ENCODE peak calls at places on chromosomes 16 and 17, in eight cellular contexts. H is activated T-cell treated with anti-CD3 and anti-CD28 coated beads for 1 hour; S is KG1; I is stimulated activated CD4-positive, alpha-beta T cell treated with anti-CD3 and anti-CD28 coated beads, Interleukin-1b, Interleukin-23, amount 100 ng/mL, for 1 hour; J is H54; K is tibial nerve; T is T-helper 17 cell; M is effector memory CD4-positive, alpha-beta T cell. F is an unnamed sample.

GRCh38 chr17:75087558-75088453 is at the start of gene SLC16A5:
- DNase-seq in K (peak; percentile 62), I (no peak), M (peak; percentile 16), S (no peak), J (no peak), T (peak; percentile 29), H (peak; percentile 38), F (peak; percentile 86)

GRCh38 chr16:81797443-81797842 is 18.4 kb downstream of the PLCG2 start:
- DNase-seq in S (no peak), K (no peak), I (no peak), H (no peak), T (no peak), J (no peak), M (no peak), F (no peak)

GRCh38 chr17:78276499-78276898 is 45.1 kb downstream of the TMEM235 start:
- DNase-seq in J (no peak), M (no peak), T (no peak), H (no peak), I (no peak), S (no peak), K (no peak), F (no peak)

GRCh38 chr16:22400899-22401298 is 26.5 kb upstream of the CDR2 start:
- DNase-seq in S (no peak), J (no peak), I (no peak), T (no peak), H (no peak), K (no peak), M (no peak), F (no peak)

GRCh38 chr17:75252039-75252816 is 9.2 kb downstream of the GGA3 start:
- DNase-seq in H (no peak), J (no peak), I (no peak), S (no peak), K (no peak), T (no peak), M (no peak), F (no peak)

GRCh38 chr17:83194761-83195329 is 115.4 kb downstream of the METRNL start:
- DNase-seq in S (no peak), M (no peak), I (no peak), K (peak; percentile 13), T (no peak), H (no peak), J (peak; percentile 75), F (no peak)

GRCh38 chr16:89811321-89811720 is 5.1 kb downstream of the FANCA start:
- DNase-seq in K (no peak), S (no peak), T (no peak), J (no peak), M (no peak), H (no peak), I (no peak), F (no peak)

GRCh38 chr16:82033683-82034300 is 1.3 kb upstream of the HSD17B2 start:
- DNase-seq in I (no peak), T (no peak), J (no peak), M (no peak), S (no peak), K (no peak), H (no peak), F (no peak)

GRCh38 chr17:40317345-40317873 is 8.4 kb downstream of the RARA start:
- DNase-seq in K (no peak), J (no peak), S (peak; percentile 41), H (peak; percentile 45), T (no peak), M (no peak), I (no peak), F (no peak)

GRCh38 chr16:72985148-72985882 is 62.6 kb downstream of the ZFHX3 start:
- DNase-seq in H (no peak), K (peak; percentile 73), S (no peak), J (no peak), I (no peak), T (no peak), M (no peak), F (no peak)

GRCh38 chr16:30585400-30586191 is at the start of gene ZNF785:
- DNase-seq in S (no peak), T (peak; percentile 77), H (peak; percentile 83), J (peak; percentile 93), I (peak; percentile 81), K (peak; percentile 94), M (peak; percentile 92), F (peak; percentile 97)

GRCh38 chr17:2289878-2290478 is 13.6 kb downstream of the SMG6 start:
- DNase-seq in H (no peak), S (no peak), T (no peak), K (no peak), M (no peak), I (no peak), J (no peak), F (no peak)

GRCh38 chr17:79176792-79177601 is 102.4 kb downstream of the ENGASE start:
- DNase-seq in S (no peak), K (no peak), J (peak; percentile 95), T (no peak), I (no peak), M (no peak), H (no peak), F (no peak)

GRCh38 chr17:58315281-58315711 is 13.3 kb downstream of the TSPOAP1 start:
- DNase-seq in S (no peak), K (no peak), I (no peak), H (no peak), M (no peak), T (no peak), J (no peak), F (no peak)

GRCh38 chr16:81711609-81712329 is 67.3 kb upstream of the PLCG2 start:
- DNase-seq in T (no peak), I (no peak), K (no peak), M (no peak), S (no peak), H (no peak), J (peak; percentile 95), F (no peak)

GRCh38 chr17:45755050-45755449 is 29.1 kb upstream of the CRHR1 start:
- DNase-seq in K (no peak), S (no peak), J (no peak), I (no peak), T (no peak), M (no peak), H (no peak), F (no peak)

GRCh38 chr17:80708497-80708896 is 163.9 kb downstream of the RPTOR start:
- DNase-seq in J (no peak), M (no peak), S (no peak), H (no peak), I (no peak), T (no peak), K (no peak), F (no peak)

GRCh38 chr17:69523252-69523861 is 108.9 kb downstream of the MAP2K6 start:
- DNase-seq in M (no peak), K (no peak), I (no peak), S (no peak), H (no peak), J (no peak), T (no peak), F (no peak)

GRCh38 chr17:82297280-82297803 is 20.1 kb downstream of the CD7 start:
- DNase-seq in M (peak; percentile 86), J (peak; percentile 90), S (no peak), I (peak; percentile 69), T (peak; percentile 63), H (peak; percentile 73), K (peak; percentile 64), F (no peak)

GRCh38 chr16:6841392-6841791 is 491.3 kb upstream of the RBFOX1 start:
- DNase-seq in S (no peak), J (no peak), K (no peak), H (no peak), T (no peak), M (no peak), I (no peak), F (no peak)

GRCh38 chr16:88062341-88062861 is 111.2 kb downstream of the BANP start:
- DNase-seq in M (no peak), J (no peak), I (no peak), H (no peak), K (no peak), T (no peak), S (no peak), F (no peak)

GRCh38 chr17:59107306-59107670 is 608 bp upstream of the TRIM37 start:
- DNase-seq in H (no peak), J (no peak), T (no peak), K (no peak), M (no peak), S (peak; percentile 21), I (no peak), F (no peak)

GRCh38 chr16:17282247-17282646 is 188.5 kb downstream of the XYLT1 start:
- DNase-seq in M (no peak), K (no peak), T (no peak), I (no peak), J (no peak), S (no peak), H (no peak), F (no peak)

GRCh38 chr17:78706271-78706915 is 75.7 kb downstream of the CYTH1 start:
- DNase-seq in T (no peak), J (no peak), M (no peak), H (no peak), K (no peak), I (no peak), S (no peak), F (no peak)

GRCh38 chr16:297832-298231 is 14.9 kb downstream of the PDIA2 start:
- DNase-seq in K (no peak), J (no peak), T (no peak), S (no peak), I (no peak), M (no peak), H (no peak), F (no peak)

GRCh38 chr17:885971-886571 is 93.5 kb downstream of the NXN start:
- DNase-seq in K (peak; percentile 71), T (no peak), H (no peak), J (no peak), I (no peak), M (no peak), S (no peak), F (no peak)

GRCh38 chr17:38667099-38667786 is 7.5 kb downstream of the EPOP start:
- DNase-seq in I (peak; percentile 15), H (no peak), S (peak; percentile 30), K (no peak), M (peak; percentile 29), T (peak; percentile 24), J (peak; percentile 84), F (no peak)

GRCh38 chr16:4364196-4365013 is 7.2 kb upstream of the VASN start:
- DNase-seq in K (no peak), H (no peak), M (no peak), I (no peak), T (no peak), S (no peak), J (no peak), F (no peak)

GRCh38 chr17:81027038-81027437 is 7.9 kb upstream of the BAIAP2 start:
- DNase-seq in T (no peak), I (no peak), S (no peak), M (no peak), J (no peak), H (no peak), K (no peak), F (no peak)

GRCh38 chr16:66954097-66954659 is 6.9 kb upstream of the CES3 start:
- DNase-seq in I (peak; percentile 37), J (peak; percentile 56), H (peak; percentile 72), S (peak; percentile 59), K (peak; percentile 66), M (peak; percentile 48), T (peak; percentile 36), F (peak; percentile 26)

GRCh38 chr16:84717484-84717883 is 17.7 kb downstream of the USP10 start:
- DNase-seq in M (no peak), K (no peak), H (no peak), S (no peak), T (no peak), J (no peak), I (no peak), F (no peak)

GRCh38 chr16:71360378-71360777 is 1.9 kb downstream of the CALB2 start:
- DNase-seq in M (no peak), S (no peak), J (peak; percentile 91), H (no peak), T (no peak), I (no peak), K (no peak), F (no peak)

GRCh38 chr17:45098081-45098868 is 34.0 kb downstream of the PLCD3 start:
- DNase-seq in S (no peak), I (no peak), J (no peak), M (no peak), T (no peak), H (no peak), K (no peak), F (no peak)

GRCh38 chr16:69188716-69189115 is 1.8 kb downstream of the SNTB2 start:
- DNase-seq in H (no peak), J (no peak), S (no peak), K (no peak), M (no peak), T (no peak), I (no peak), F (no peak)